ENCODE peak calls at places on chromosome 16, in five cellular contexts. D is Karpas-422, X is heart right ventricle, L is psoas muscle, P is sigmoid colon. C is an unnamed sample.

GRCh38 chr16:15704545-15704987 is 54.5 kb downstream of the NDE1 start:
- DNase-seq in D (peak; percentile 87), L (peak; percentile 79), X (peak; percentile 68), P (peak; percentile 88), C (peak; percentile 67)

GRCh38 chr16:20916927-20917326 is 16.4 kb downstream of the LYRM1 start:
- DNase-seq in D (peak; percentile 42), X (no peak), L (no peak), P (no peak), C (no peak)

GRCh38 chr16:85389679-85390470 is 223.2 kb upstream of the GSE1 start:
- DNase-seq in X (peak; percentile 8), L (no peak), P (peak; percentile 67), D (no peak), C (no peak)

GRCh38 chr16:77223184-77223583 is 24.0 kb downstream of the SYCE1L start:
- DNase-seq in P (no peak), D (peak; percentile 74), L (no peak), X (no peak), C (no peak)

GRCh38 chr16:57540387-57540786 is 2.1 kb upstream of the ADGRG5 start:
- DNase-seq in X (no peak), D (no peak), L (no peak), P (no peak), C (no peak)

GRCh38 chr16:31134091-31134571 is 1.4 kb downstream of the PRSS8 start:
- DNase-seq in L (no peak), D (no peak), P (no peak), X (no peak), C (no peak)

GRCh38 chr16:62135903-62136302 is 99.7 kb upstream of the CDH8 start:
- DNase-seq in L (no peak), P (no peak), D (no peak), X (no peak), C (no peak)

GRCh38 chr16:68715471-68715870 is 21.6 kb upstream of the CDH1 start:
- DNase-seq in P (no peak), L (no peak), X (no peak), D (no peak), C (no peak)

GRCh38 chr16:14300631-14301149 is 229.6 kb downstream of the MRTFB start:
- DNase-seq in L (peak; percentile 75), D (peak; percentile 90), P (peak; percentile 92), X (peak; percentile 56), C (no peak)

GRCh38 chr16:51166116-51166515 is 15.0 kb upstream of the SALL1 start:
- DNase-seq in L (no peak), X (no peak), D (no peak), P (no peak), C (no peak)

GRCh38 chr16:49592507-49593422 is 219.2 kb downstream of the C16orf78 start:
- DNase-seq in P (no peak), L (no peak), D (peak; percentile 76), X (no peak), C (no peak)

GRCh38 chr16:57023541-57024249 is 34.3 kb downstream of the NLRC5 start:
- DNase-seq in L (no peak), D (no peak), X (no peak), P (peak; percentile 58), C (peak; percentile 77)

GRCh38 chr16:3256876-3257465 is 538 bp upstream of the MEFV start:
- DNase-seq in X (no peak), D (no peak), P (no peak), L (no peak), C (no peak)

GRCh38 chr16:29321585-29321984 is 84.9 kb downstream of the NPIPB11 start:
- DNase-seq in X (no peak), L (no peak), P (no peak), D (no peak), C (no peak)

GRCh38 chr16:48053346-48053745 is 102.4 kb downstream of the ABCC12 start:
- DNase-seq in X (peak; percentile 21), D (no peak), P (no peak), L (no peak), C (no peak)

GRCh38 chr16:85316321-85316919 is 204.1 kb upstream of the CIBAR2 start:
- DNase-seq in P (no peak), X (peak; percentile 63), L (peak; percentile 73), D (peak; percentile 79), C (no peak)

GRCh38 chr16:30005341-30006094 is 5.3 kb downstream of the DOC2A start:
- DNase-seq in L (no peak), P (no peak), X (no peak), D (peak; percentile 77), C (no peak)

GRCh38 chr16:49023095-49023494 is 258.5 kb downstream of the CBLN1 start:
- DNase-seq in P (no peak), D (no peak), X (no peak), L (no peak), C (no peak)

GRCh38 chr16:83826146-83826913 is 18.6 kb downstream of the HSBP1 start:
- DNase-seq in D (peak; percentile 93), L (peak; percentile 84), P (peak; percentile 95), X (peak; percentile 86), C (peak; percentile 80)

GRCh38 chr16:52318259-52319008 is 228.5 kb downstream of the TOX3 start:
- DNase-seq in L (no peak), D (no peak), P (no peak), X (no peak), C (no peak)

GRCh38 chr16:30844671-30845449 is 49.0 kb downstream of the BCL7C start:
- DNase-seq in D (peak; percentile 96), P (peak; percentile 82), L (peak; percentile 35), X (peak; percentile 22), C (peak; percentile 49)

GRCh38 chr16:89115216-89115949 is 21.7 kb downstream of the ACSF3 start:
- DNase-seq in X (peak; percentile 74), P (peak; percentile 84), D (peak; percentile 90), L (peak; percentile 64), C (peak; percentile 91)

GRCh38 chr16:66357523-66357928 is 9.0 kb upstream of the CDH5 start:
- DNase-seq in X (no peak), L (no peak), P (peak; percentile 75), D (peak; percentile 58), C (peak; percentile 18)

GRCh38 chr16:17831330-17831729 is 360.6 kb upstream of the XYLT1 start:
- DNase-seq in L (no peak), X (no peak), D (no peak), P (no peak), C (no peak)

GRCh38 chr16:76157629-76158028 is 119.6 kb upstream of the CNTNAP4 start:
- DNase-seq in P (no peak), L (no peak), X (no peak), D (no peak), C (no peak)

GRCh38 chr16:28478511-28479180 is 6.5 kb upstream of the NPIPB7 start:
- DNase-seq in L (no peak), D (no peak), X (no peak), P (no peak), C (no peak)

GRCh38 chr16:53034306-53034705 is 18.4 kb downstream of the CHD9NB start:
- DNase-seq in X (no peak), L (no peak), D (no peak), P (no peak), C (no peak)

GRCh38 chr16:49563666-49564065 is 190.1 kb downstream of the C16orf78 start:
- DNase-seq in P (no peak), X (no peak), D (no peak), L (no peak), C (no peak)

GRCh38 chr16:28010671-28011070 is 52.8 kb downstream of the GSG1L start:
- DNase-seq in D (no peak), P (no peak), X (no peak), L (no peak), C (no peak)

GRCh38 chr16:26053889-26054288 is 362.1 kb downstream of the HS3ST4 start:
- DNase-seq in L (no peak), X (no peak), D (no peak), P (no peak), C (no peak)
- H3K9me3 ChIP-seq in L (no peaks in the 10 kb centered on the region), X (no peaks in the 10 kb centered on the region), D (no peaks in the 10 kb centered on the region), P (no peaks in the 10 kb centered on the region), C (no peaks in the 10 kb centered on the region)

DNA sequence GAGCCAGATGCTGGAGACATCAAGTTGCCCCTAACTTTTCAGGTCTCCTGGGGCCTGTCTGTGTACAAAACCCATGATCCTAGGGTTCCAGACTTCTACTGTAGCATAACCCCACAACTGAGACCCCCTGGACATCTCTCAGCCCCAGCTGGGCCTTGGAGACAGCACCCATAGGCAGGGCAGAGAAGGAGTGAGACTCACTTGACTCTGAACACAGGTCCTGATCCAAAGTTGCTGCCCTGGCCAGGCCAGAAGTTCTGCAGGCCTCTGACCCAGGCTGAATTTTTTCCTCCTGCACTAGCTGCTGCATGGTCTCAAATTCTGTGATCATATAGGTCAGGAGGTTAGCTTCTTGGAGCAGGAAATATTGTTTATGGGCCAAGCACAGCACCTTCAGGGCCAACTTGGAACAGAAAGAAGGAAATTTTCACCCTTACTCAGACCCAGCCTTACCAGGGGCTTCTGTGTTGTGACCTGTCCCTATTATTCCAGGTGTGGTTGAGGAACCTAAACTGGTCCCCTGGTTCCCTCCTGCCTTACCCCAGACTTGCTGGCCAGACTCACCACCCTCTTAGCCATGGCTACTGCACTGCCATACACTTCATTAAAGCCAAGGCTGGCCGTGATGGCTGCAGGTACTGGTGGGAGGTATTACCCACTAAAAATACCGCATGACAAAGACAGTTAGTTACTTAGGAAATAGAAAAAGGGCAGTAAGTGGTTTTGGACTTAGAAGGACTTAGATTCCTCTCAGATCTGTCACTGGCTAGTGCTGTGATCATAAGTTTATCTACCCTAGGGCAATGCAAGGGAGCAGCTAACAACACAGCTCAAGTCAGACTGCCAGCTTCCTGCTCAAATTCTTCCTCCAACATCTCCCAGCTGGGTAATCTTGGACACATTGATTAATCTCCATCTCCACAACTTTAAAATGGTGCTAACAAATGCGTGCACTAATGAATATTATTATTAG is 2180.1 kb downstream of the TP53TG3F start:
- DNase-seq in P (no peak), L (no peak), D (no peak), X (no peak), C (no peak)
- H3K9me3 ChIP-seq in P (no peaks in the 10 kb centered on the region), L (no peaks in the 10 kb centered on the region), D (peaks cover 37% of the 10 kb centered on the region), X (no peaks in the 10 kb centered on the region), C (peaks cover 4% of the 10 kb centered on the region)

GRCh38 chr16:35689764-35690163 is 2230.4 kb downstream of the TP53TG3F start:
- DNase-seq in L (no peak), P (no peak), D (no peak), X (no peak), C (no peak)

GRCh38 chr16:35685085-35685484 is 2225.7 kb downstream of the TP53TG3F start:
- DNase-seq in X (no peak), P (no peak), L (no peak), D (no peak), C (no peak)

GRCh38 chr16:35687781-35688180 is 2228.4 kb downstream of the TP53TG3F start:
- DNase-seq in L (no peak), X (no peak), P (no peak), D (no peak), C (no peak)

GRCh38 chr16:35687071-35687470 is 2227.7 kb downstream of the TP53TG3F start:
- DNase-seq in P (no peak), D (no peak), L (no peak), X (no peak), C (no peak)

GRCh38 chr16:35686595-35686994 is 2227.2 kb downstream of the TP53TG3F start:
- DNase-seq in D (no peak), X (no peak), L (no peak), P (no peak), C (no peak)
- H3K9me3 ChIP-seq in D (peaks cover 23% of the 10 kb centered on the region), X (no peaks in the 10 kb centered on the region), L (no peaks in the 10 kb centered on the region), P (no peaks in the 10 kb centered on the region), C (peaks cover 5% of the 10 kb centered on the region)

DNA sequence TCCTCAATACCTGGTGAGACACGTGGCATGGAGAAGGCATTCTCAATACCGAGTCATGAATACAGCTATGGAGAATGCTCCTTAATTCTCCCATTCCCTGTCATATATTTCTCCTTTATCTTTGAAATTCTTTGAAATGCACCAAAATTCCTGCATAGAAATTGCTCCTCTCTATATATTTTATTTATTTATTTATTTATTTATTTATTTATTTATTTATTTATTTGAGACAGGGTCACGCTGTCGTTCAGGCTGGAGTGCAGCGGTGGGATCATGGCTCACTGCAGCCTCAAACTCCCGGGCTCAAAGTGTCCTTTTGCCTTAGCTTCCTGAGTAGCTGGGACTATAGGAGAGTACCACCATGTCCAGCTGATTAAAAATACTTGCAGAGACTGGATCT is 190.3 kb upstream of the MAF start:
- DNase-seq in X (no peak), L (no peak), D (no peak), P (no peak), C (no peak)
- H3K9me3 ChIP-seq in X (no peaks in the 10 kb centered on the region), L (no peaks in the 10 kb centered on the region), D (no peaks in the 10 kb centered on the region), P (no peaks in the 10 kb centered on the region), C (no peaks in the 10 kb centered on the region)